ENCODE peak calls at places on chromosomes 12 and 14, in five cellular contexts. Y, E, R, L and M are unnamed samples.

GRCh38 chr12:131011165-131012079 is 57.7 kb downstream of the ADGRD1 start:
- DNase-seq in R (no peak), L (no peak), Y (no peak), E (no peak), M (no peak)

GRCh38 chr12:115898670-115899069 is 378.8 kb downstream of the MED13L start:
- DNase-seq in Y (no peak), L (no peak), E (no peak), R (no peak), M (no peak)

GRCh38 chr12:49131973-49132461 is 822 bp upstream of the TUBA1B start:
- DNase-seq in R (no peak), L (no peak), E (no peak), Y (peak; percentile 24), M (peak; percentile 26)

GRCh38 chr14:105632010-105632409 is 105.6 kb downstream of the TMEM121 start:
- DNase-seq in R (no peak), L (no peak), E (no peak), Y (no peak), M (no peak)

GRCh38 chr12:8780389-8780788 is 42.0 kb upstream of the A2ML1 start:
- DNase-seq in Y (no peak), L (no peak), E (no peak), R (no peak), M (no peak)

GRCh38 chr12:91786490-91787272 is 359.0 kb downstream of the BTG1 start:
- DNase-seq in L (no peak), R (no peak), Y (no peak), E (no peak), M (no peak)

GRCh38 chr14:96117101-96117897 is 78.1 kb downstream of the C14orf132 start:
- DNase-seq in E (no peak), Y (no peak), R (no peak), L (no peak), M (no peak)

GRCh38 chr12:50598321-50598862 is 93.6 kb downstream of the DIP2B start:
- DNase-seq in E (no peak), L (no peak), R (no peak), Y (peak; percentile 36), M (peak; percentile 45)

GRCh38 chr12:90682398-90682797 is 272.6 kb downstream of the CCER1 start:
- DNase-seq in R (no peak), E (no peak), Y (no peak), L (no peak), M (no peak)

GRCh38 chr14:83463500-83464098 is 1929.9 kb upstream of the SEL1L start:
- DNase-seq in E (peak; percentile 54), R (peak; percentile 9), L (peak; percentile 36), Y (no peak), M (peak; percentile 17)

GRCh38 chr14:99268776-99269510 is 3.1 kb downstream of the BCL11B start:
- DNase-seq in R (no peak), L (no peak), Y (no peak), E (no peak), M (no peak)

GRCh38 chr14:77562681-77563080 is 53.8 kb downstream of the SPTLC2 start:
- DNase-seq in L (no peak), R (no peak), E (no peak), Y (no peak), M (no peak)